ENCODE peak calls at places on chromosomes 16 and 17, in four cellular contexts. One of them, this sample, is unnamed.

GRCh38 chr16:56401482-56401881 is 23.9 kb downstream of the AMFR start:
- DNase-seq in thoracic aorta: no peak
- DNase-seq in adrenal gland: peak; percentile 15
- DNase-seq in choroid plexus epithelial cell: peak; percentile 25
- DNase-seq in this sample: peak; percentile 30

GRCh38 chr17:66459811-66460270 is 157.4 kb downstream of the PRKCA start:
- DNase-seq in thoracic aorta: no peak
- DNase-seq in adrenal gland: peak; percentile 90
- DNase-seq in choroid plexus epithelial cell: peak; percentile 100
- DNase-seq in this sample: no peak

GRCh38 chr17:16328997-16329396 is 24.3 kb downstream of the CENPV start:
- DNase-seq in adrenal gland: no peak
- DNase-seq in thoracic aorta: no peak
- DNase-seq in choroid plexus epithelial cell: no peak
- DNase-seq in this sample: no peak

GRCh38 chr17:5078106-5079028 is at the start of gene ZFP3:
- DNase-seq in thoracic aorta: no peak
- DNase-seq in adrenal gland: peak; percentile 84
- DNase-seq in choroid plexus epithelial cell: peak; percentile 81
- DNase-seq in this sample: peak; percentile 90

GRCh38 chr17:56262854-56263253 is 109.6 kb downstream of the ANKFN1 start:
- DNase-seq in choroid plexus epithelial cell: no peak
- DNase-seq in thoracic aorta: no peak
- DNase-seq in adrenal gland: no peak
- DNase-seq in this sample: no peak

GRCh38 chr17:13070732-13071131 is 52.9 kb upstream of the ELAC2 start:
- DNase-seq in choroid plexus epithelial cell: no peak
- DNase-seq in adrenal gland: no peak
- DNase-seq in thoracic aorta: no peak
- DNase-seq in this sample: no peak

GRCh38 chr16:81842564-81843242 is 63.6 kb downstream of the PLCG2 start:
- DNase-seq in thoracic aorta: no peak
- DNase-seq in adrenal gland: no peak
- DNase-seq in choroid plexus epithelial cell: no peak
- DNase-seq in this sample: peak; percentile 78

GRCh38 chr17:42428141-42428944 is 5.3 kb upstream of the CAVIN1 start:
- DNase-seq in choroid plexus epithelial cell: peak; percentile 97
- DNase-seq in thoracic aorta: peak; percentile 50
- DNase-seq in adrenal gland: peak; percentile 80
- DNase-seq in this sample: peak; percentile 71

GRCh38 chr17:71792966-71793365 is 327.9 kb upstream of the SOX9 start:
- DNase-seq in thoracic aorta: no peak
- DNase-seq in choroid plexus epithelial cell: peak; percentile 91
- DNase-seq in adrenal gland: no peak
- DNase-seq in this sample: no peak

GRCh38 chr17:2736956-2737355 is 12.5 kb downstream of the CCDC92B start:
- DNase-seq in thoracic aorta: no peak
- DNase-seq in choroid plexus epithelial cell: no peak
- DNase-seq in adrenal gland: no peak
- DNase-seq in this sample: no peak

GRCh38 chr16:47753620-47754019 is 292.5 kb downstream of the PHKB start:
- DNase-seq in thoracic aorta: no peak
- DNase-seq in adrenal gland: no peak
- DNase-seq in choroid plexus epithelial cell: no peak
- DNase-seq in this sample: no peak

GRCh38 chr16:85395207-85395912 is 217.8 kb upstream of the GSE1 start:
- DNase-seq in choroid plexus epithelial cell: peak; percentile 93
- DNase-seq in thoracic aorta: peak; percentile 85
- DNase-seq in adrenal gland: peak; percentile 93
- DNase-seq in this sample: peak; percentile 40

GRCh38 chr17:45013021-45013997 is 38.1 kb downstream of the DCAKD start:
- DNase-seq in adrenal gland: no peak
- DNase-seq in thoracic aorta: no peak
- DNase-seq in choroid plexus epithelial cell: peak; percentile 65
- DNase-seq in this sample: no peak

GRCh38 chr17:77924757-77925336 is 33.7 kb upstream of the TNRC6C start:
- DNase-seq in adrenal gland: peak; percentile 10
- DNase-seq in thoracic aorta: no peak
- DNase-seq in choroid plexus epithelial cell: peak; percentile 37
- DNase-seq in this sample: no peak

DNA sequence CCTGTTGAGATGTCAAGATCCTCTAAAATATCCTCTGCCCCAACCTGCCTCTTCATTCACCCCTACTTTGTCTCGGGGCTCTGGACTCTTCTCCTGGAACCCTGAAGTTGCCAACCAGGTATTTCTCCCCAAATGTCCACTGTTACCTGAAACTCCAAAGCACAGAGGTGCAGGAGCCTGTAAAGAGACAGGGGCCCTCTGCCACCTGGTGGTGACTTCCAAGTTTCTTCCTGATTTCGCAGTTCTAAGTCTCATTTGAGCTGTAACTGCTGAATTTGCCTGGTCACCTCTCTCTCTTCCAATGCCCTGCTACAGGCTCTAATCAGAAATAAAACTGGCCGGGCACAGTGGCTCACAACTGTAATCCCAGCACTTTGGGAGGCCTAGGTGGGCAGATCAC is 77.1 kb upstream of the RCVRN start:
- DNase-seq in choroid plexus epithelial cell: peak; percentile 13
- DNase-seq in adrenal gland: no peak
- DNase-seq in thoracic aorta: no peak
- DNase-seq in this sample: peak; percentile 47
- TF ChIP-seq CTCF in choroid plexus epithelial cell: peak; percentile 42
- TF ChIP-seq CTCF in adrenal gland: peak; percentile 9
- TF ChIP-seq CTCF in thoracic aorta: peak; percentile 11
- TF ChIP-seq CTCF in this sample: peak; percentile 32

GRCh38 chr16:3285131-3285530 is 1.8 kb downstream of the ZNF263 start:
- DNase-seq in thoracic aorta: no peak
- DNase-seq in adrenal gland: no peak
- DNase-seq in choroid plexus epithelial cell: no peak
- DNase-seq in this sample: no peak
- H3K4me3 ChIP-seq in thoracic aorta: peak overlapping the region; percentile 84
- H3K4me3 ChIP-seq in adrenal gland: peak overlapping the region; percentile 86
- H3K4me3 ChIP-seq in choroid plexus epithelial cell: peak overlapping the region; percentile 89
- H3K4me3 ChIP-seq in this sample: no peak overlapping the region

DNA sequence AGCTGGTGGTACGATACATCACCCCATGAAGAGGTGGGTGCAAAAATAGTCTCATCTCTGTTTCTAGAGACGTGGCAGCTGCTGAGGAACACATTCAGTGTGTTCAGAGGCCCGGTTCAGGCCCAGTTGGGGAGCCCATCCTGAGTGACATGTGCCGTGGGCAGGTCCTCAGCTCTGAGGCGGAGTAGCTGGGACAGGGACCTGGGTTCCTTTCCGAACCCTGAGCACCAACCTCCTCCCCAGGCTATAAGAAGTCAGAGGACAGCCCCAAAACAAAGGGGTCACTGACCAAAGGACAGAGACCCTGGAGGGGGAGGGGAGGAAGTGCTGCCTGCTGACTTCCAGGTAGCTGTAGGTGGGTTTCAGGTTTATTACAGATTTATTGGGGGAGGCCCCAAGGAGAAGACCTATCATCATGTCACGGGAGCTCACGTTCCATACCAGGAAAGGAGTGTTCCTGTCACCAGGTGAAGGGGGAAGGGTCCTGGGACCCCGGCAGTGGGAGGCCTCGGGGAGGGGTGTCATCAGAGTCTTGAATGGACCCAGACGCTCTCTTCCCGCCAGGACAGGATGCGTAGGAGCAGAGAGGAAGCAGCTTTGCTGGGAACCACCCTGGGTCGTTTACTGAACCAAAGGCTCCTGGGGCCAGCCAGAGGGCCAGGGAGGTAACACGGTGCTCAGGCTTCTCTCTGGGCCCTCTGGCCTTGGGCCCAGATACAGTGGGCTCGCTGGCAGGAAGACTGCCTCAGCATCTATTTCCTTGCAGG is 4.9 kb downstream of the LDHD start:
- DNase-seq in choroid plexus epithelial cell: no peak
- DNase-seq in thoracic aorta: no peak
- DNase-seq in adrenal gland: peak; percentile 28
- DNase-seq in this sample: no peak
- TF ChIP-seq CTCF in choroid plexus epithelial cell: no peak
- TF ChIP-seq CTCF in thoracic aorta: no peak
- TF ChIP-seq CTCF in adrenal gland: no peak
- TF ChIP-seq CTCF in this sample: no peak

GRCh38 chr17:21166599-21167265 is 40.0 kb downstream of the DHRS7B start:
- DNase-seq in thoracic aorta: no peak
- DNase-seq in adrenal gland: no peak
- DNase-seq in choroid plexus epithelial cell: peak; percentile 46
- DNase-seq in this sample: no peak
- H3K4me3 ChIP-seq in thoracic aorta: peak overlapping the region; percentile 53
- H3K4me3 ChIP-seq in adrenal gland: no peak overlapping the region
- H3K4me3 ChIP-seq in choroid plexus epithelial cell: no peak overlapping the region
- H3K4me3 ChIP-seq in this sample: no peak overlapping the region

GRCh38 chr17:40818343-40818732 is 4.1 kb downstream of the KRT10 start:
- DNase-seq in choroid plexus epithelial cell: no peak
- DNase-seq in thoracic aorta: no peak
- DNase-seq in adrenal gland: no peak
- DNase-seq in this sample: peak; percentile 3
- TF ChIP-seq CTCF in choroid plexus epithelial cell: no peak
- TF ChIP-seq CTCF in thoracic aorta: no peak
- TF ChIP-seq CTCF in adrenal gland: no peak
- TF ChIP-seq CTCF in this sample: no peak

DNA sequence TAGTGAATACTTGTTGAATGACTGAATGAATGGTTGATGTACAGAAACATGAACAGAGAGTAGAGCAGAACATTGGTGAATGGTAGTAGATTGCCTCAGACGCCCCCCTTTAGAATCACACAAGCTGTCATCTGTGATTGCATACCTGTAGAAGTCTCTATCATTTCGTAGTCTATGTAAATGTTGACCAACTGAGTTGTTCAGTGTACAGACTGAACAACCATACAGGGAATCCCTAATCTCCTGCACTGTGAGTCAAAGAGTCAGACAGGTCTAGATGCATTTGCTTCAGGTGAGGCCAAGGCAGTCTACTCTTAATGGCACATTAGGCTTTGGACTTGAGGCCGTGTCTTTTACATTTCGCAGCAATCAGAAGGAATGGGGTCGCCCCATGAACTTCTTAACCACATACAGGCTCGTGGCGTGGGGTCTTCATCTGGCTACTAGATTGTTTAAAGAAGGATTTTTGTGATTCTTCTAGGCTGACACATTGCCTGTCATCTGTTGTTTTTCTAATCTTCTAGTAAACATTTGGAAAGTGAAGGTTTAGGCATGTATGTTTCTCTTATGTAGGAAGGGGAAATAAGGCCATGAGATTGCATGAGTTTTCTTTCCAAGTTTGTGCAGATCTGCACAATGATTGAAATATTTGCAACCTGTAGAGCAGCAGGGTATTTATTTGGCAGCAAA is 157.4 kb downstream of the WWOX start:
- DNase-seq in choroid plexus epithelial cell: peak; percentile 2
- DNase-seq in thoracic aorta: no peak
- DNase-seq in adrenal gland: no peak
- DNase-seq in this sample: no peak
- H3K4me3 ChIP-seq in choroid plexus epithelial cell: no peak overlapping the region
- H3K4me3 ChIP-seq in thoracic aorta: no peak overlapping the region
- H3K4me3 ChIP-seq in adrenal gland: no peak overlapping the region
- H3K4me3 ChIP-seq in this sample: no peak overlapping the region

DNA sequence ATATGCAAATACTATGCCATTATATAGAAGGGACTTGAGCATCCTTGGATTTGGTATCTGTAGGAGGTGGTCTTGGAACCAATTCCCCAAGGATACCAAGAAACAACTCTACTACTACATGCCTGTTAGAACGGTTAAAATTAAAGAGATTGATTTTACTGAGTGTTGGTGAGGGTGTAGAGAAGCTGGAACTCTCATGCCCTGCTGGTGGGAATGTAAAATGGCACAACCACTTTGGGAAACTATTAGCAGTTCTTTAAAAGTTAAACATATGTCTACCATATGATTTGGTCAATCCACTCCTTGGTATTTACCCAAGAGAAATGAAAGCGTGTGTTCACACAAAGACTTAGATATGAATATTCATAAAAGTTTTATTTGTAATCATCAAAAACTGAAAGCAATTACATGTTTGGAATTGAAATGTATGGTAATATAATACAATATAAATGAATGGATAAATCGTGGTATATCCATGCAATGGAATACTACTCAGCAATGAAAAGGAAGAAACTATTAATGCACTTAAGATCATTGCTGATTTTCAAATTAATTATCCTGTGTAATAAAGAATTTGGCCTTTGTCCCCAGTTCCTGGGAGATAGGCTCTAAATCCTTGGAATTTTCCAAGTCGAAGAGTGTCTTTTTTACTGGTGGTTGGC is 7.8 kb downstream of the MFSD6L start:
- DNase-seq in choroid plexus epithelial cell: no peak
- DNase-seq in thoracic aorta: no peak
- DNase-seq in adrenal gland: no peak
- DNase-seq in this sample: no peak
- TF ChIP-seq CTCF in choroid plexus epithelial cell: peak; percentile 18
- TF ChIP-seq CTCF in thoracic aorta: no peak
- TF ChIP-seq CTCF in adrenal gland: no peak
- TF ChIP-seq CTCF in this sample: no peak

This sample was measured in GM12865.